ENCODE peak calls at places on chromosomes 1 and 21, in eight cellular contexts. B is NCI-H146; J is stimulated activated CD4-positive, alpha-beta T cell treated with anti-CD3 and anti-CD28 coated beads, Interleukin-15, amount 100 ng/mL, for 1 hour; G is C1 segment of cervical spinal cord; K is naive B cell; O is amniotic stem cell; H is SJSA1; L is neural crest cell. X is an unnamed sample.

GRCh38 chr21:33301632-33302002 is 23.2 kb upstream of the IFNAR1 start:
- DNase-seq in B (no peak), J (no peak), G (no peak), K (no peak), O (no peak), H (no peak), L (no peak), X (no peak)

GRCh38 chr1:184212649-184213314 is 161.3 kb downstream of the TSEN15 start:
- DNase-seq in B (no peak), J (no peak), G (no peak), K (no peak), O (no peak), H (peak; percentile 53), L (no peak), X (no peak)

GRCh38 chr1:27416387-27417111 is 24.1 kb downstream of the GPR3 start:
- DNase-seq in B (peak; percentile 65), J (no peak), G (peak; percentile 35), K (peak; percentile 56), O (peak; percentile 38), H (no peak), L (no peak), X (no peak)

GRCh38 chr21:41583274-41583790 is 75.4 kb upstream of the TMPRSS2 start:
- DNase-seq in B (peak; percentile 31), J (no peak), G (no peak), K (no peak), O (no peak), H (no peak), L (no peak), X (no peak)

GRCh38 chr1:113178522-113178921 is 105.5 kb downstream of the LRIG2 start:
- DNase-seq in B (no peak), J (no peak), G (no peak), K (no peak), O (no peak), H (no peak), L (no peak), X (no peak)

GRCh38 chr1:117048431-117049133 is 11.5 kb upstream of the TTF2 start:
- DNase-seq in B (no peak), J (no peak), G (no peak), K (no peak), O (no peak), H (no peak), L (no peak), X (no peak)

GRCh38 chr1:48003741-48004503 is 6.7 kb upstream of the TRABD2B start:
- DNase-seq in B (no peak), J (no peak), G (no peak), K (no peak), O (no peak), H (no peak), L (no peak), X (peak; percentile 50)

GRCh38 chr1:205356424-205357151 is at the start of gene KLHDC8A:
- DNase-seq in B (no peak), J (no peak), G (no peak), K (no peak), O (no peak), H (no peak), L (peak; percentile 23), X (peak; percentile 37)

GRCh38 chr1:54696262-54696661 is 19.4 kb upstream of the TTC4 start:
- DNase-seq in B (no peak), J (no peak), G (no peak), K (no peak), O (no peak), H (no peak), L (no peak), X (no peak)

X was measured in nephron progenitor cell.